ENCODE peak calls at places on chromosomes 11 and 22, in ten cellular contexts. R is posterior cingulate gyrus, T is pancreas, N is M059J, X is progenitor cell of endocrine pancreas, H is amniotic stem cell, S is nucleus accumbens, F is fibroblast of mammary gland, Y is AG20443, B is endothelial cell. J is an unnamed sample.

GRCh38 chr22:39290248-39290720 is 29.1 kb downstream of the RPL3 start:
- DNase-seq in R (no peak), T (peak; percentile 51), N (no peak), X (no peak), H (no peak), S (no peak), F (no peak), Y (no peak), B (no peak), J (no peak)

GRCh38 chr11:47899801-47900200 is 51.7 kb upstream of the NUP160 start:
- DNase-seq in R (no peak), T (no peak), N (no peak), X (no peak), H (no peak), S (no peak), F (no peak), Y (no peak), B (no peak), J (no peak)

GRCh38 chr22:19169002-19169946 is 9.3 kb downstream of the SLC25A1 start:
- DNase-seq in R (no peak), T (no peak), N (no peak), X (no peak), H (no peak), S (no peak), F (no peak), Y (no peak), B (no peak), J (no peak)

GRCh38 chr11:10597877-10598341 is 29.4 kb upstream of the LYVE1 start:
- DNase-seq in R (no peak), T (no peak), N (no peak), X (no peak), H (no peak), S (no peak), F (no peak), Y (no peak), B (no peak), J (no peak)

GRCh38 chr11:72439455-72439854 is 5.1 kb upstream of the CLPB start:
- DNase-seq in R (no peak), T (no peak), N (peak; percentile 66), X (no peak), H (no peak), S (no peak), F (peak; percentile 86), Y (peak; percentile 83), B (no peak), J (no peak)

GRCh38 chr11:123454060-123454651 is 24.1 kb downstream of the GRAMD1B start:
- DNase-seq in R (no peak), T (no peak), N (peak; percentile 99), X (no peak), H (no peak), S (no peak), F (no peak), Y (no peak), B (peak; percentile 9), J (peak; percentile 90)

GRCh38 chr11:35115688-35116030 is 23.3 kb upstream of the CD44 start:
- DNase-seq in R (no peak), T (no peak), N (no peak), X (no peak), H (no peak), S (no peak), F (no peak), Y (no peak), B (no peak), J (no peak)

GRCh38 chr11:2778630-2779498 is 79.1 kb upstream of the KCNQ1OT1 start:
- DNase-seq in R (peak; percentile 95), T (peak; percentile 88), N (peak; percentile 81), X (peak; percentile 9), H (no peak), S (peak; percentile 62), F (no peak), Y (peak; percentile 93), B (peak; percentile 2), J (peak; percentile 93)

GRCh38 chr11:11261629-11262028 is 91.4 kb downstream of the CSNK2A3 start:
- DNase-seq in R (no peak), T (no peak), N (no peak), X (no peak), H (no peak), S (no peak), F (no peak), Y (no peak), B (no peak), J (no peak)

GRCh38 chr11:12377824-12378593 is 638 bp downstream of the PARVA start:
- DNase-seq in R (peak; percentile 79), T (peak; percentile 82), N (peak; percentile 91), X (peak; percentile 65), H (peak; percentile 77), S (peak; percentile 25), F (peak; percentile 73), Y (peak; percentile 89), B (peak; percentile 73), J (no peak)

GRCh38 chr11:73383249-73384126 is 7.3 kb downstream of the RELT start:
- DNase-seq in R (no peak), T (no peak), N (no peak), X (no peak), H (no peak), S (peak; percentile 40), F (no peak), Y (peak; percentile 44), B (no peak), J (no peak)

GRCh38 chr11:31870609-31871309 is 59.6 kb upstream of the PAX6 start:
- DNase-seq in R (no peak), T (peak; percentile 30), N (peak; percentile 55), X (peak; percentile 58), H (peak; percentile 23), S (no peak), F (peak; percentile 36), Y (peak; percentile 60), B (peak; percentile 70), J (peak; percentile 73)

GRCh38 chr11:120832609-120833221 is 191.2 kb upstream of the TBCEL start:
- DNase-seq in R (peak; percentile 78), T (no peak), N (no peak), X (no peak), H (no peak), S (peak; percentile 45), F (no peak), Y (no peak), B (no peak), J (no peak)

GRCh38 chr11:78465169-78465942 is 47.7 kb upstream of the GAB2 start:
- DNase-seq in R (no peak), T (no peak), N (no peak), X (no peak), H (no peak), S (no peak), F (no peak), Y (no peak), B (no peak), J (peak; percentile 14)

GRCh38 chr11:46906596-46906995 is 11.8 kb downstream of the LRP4 start:
- DNase-seq in R (no peak), T (no peak), N (no peak), X (no peak), H (no peak), S (no peak), F (no peak), Y (no peak), B (peak; percentile 48), J (peak; percentile 15)

GRCh38 chr22:30609260-30610185 is 2.5 kb downstream of the TCN2 start:
- DNase-seq in R (no peak), T (no peak), N (peak; percentile 87), X (no peak), H (peak; percentile 60), S (peak; percentile 17), F (peak; percentile 85), Y (peak; percentile 92), B (no peak), J (peak; percentile 90)

GRCh38 chr22:41964106-41964494 is 5.1 kb upstream of the SEPTIN3 start:
- DNase-seq in R (no peak), T (no peak), N (no peak), X (no peak), H (no peak), S (no peak), F (no peak), Y (no peak), B (no peak), J (no peak)

GRCh38 chr11:66651011-66651410 is 12.5 kb downstream of the RBM4 start:
- DNase-seq in R (no peak), T (no peak), N (peak; percentile 42), X (no peak), H (no peak), S (no peak), F (peak; percentile 62), Y (no peak), B (no peak), J (no peak)

J was measured in KBM-7.